ENCODE peak calls at places on chromosomes 6 and 20, in eight cellular contexts. Y is Peyer's patch; L is IMR-90; S is CD4-positive, alpha-beta T cell; M is AG04450; U is CD4-positive, alpha-beta memory T cell; K is cardiac muscle cell; V is mammary epithelial cell. Z is an unnamed sample. For H3K9me3, the result is how much of the 10 kb centered on the place peaks cover.

GRCh38 chr6:85436939-85437495 is 12.9 kb upstream of the NT5E start:
- DNase-seq in L (no peak), K (no peak), S (no peak), U (no peak), M (no peak), Y (no peak), V (no peak), Z (no peak)

GRCh38 chr6:111972714-111973678 is 80.9 kb upstream of the CCN6 start:
- DNase-seq in M (peak), K (no peak), L (peak), Y (peak), V (peak), U (peak), S (peak), Z (no peak)

GRCh38 chr6:57162516-57162915 is 9.6 kb upstream of the BAG2 start:
- DNase-seq in U (no peak), L (peak), M (no peak), K (no peak), V (no peak), S (no peak), Y (no peak), Z (no peak)

GRCh38 chr20:3275966-3276365 is 37.0 kb upstream of the SLC4A11 start:
- DNase-seq in M (no peak), L (no peak), S (no peak), V (no peak), K (no peak), Y (no peak), U (no peak), Z (no peak)

GRCh38 chr6:34172961-34173775 is 27.3 kb upstream of the GRM4 start:
- DNase-seq in U (no peak), Y (peak), V (peak), M (no peak), L (no peak), K (no peak), S (no peak), Z (no peak)

GRCh38 chr6:139981810-139982550 is 607.5 kb upstream of the CITED2 start:
- DNase-seq in M (no peak), L (peak), U (no peak), Y (no peak), V (no peak), K (peak), S (no peak), Z (no peak)

GRCh38 chr6:157054531-157054979 is 268.8 kb downstream of the TMEM242 start:
- DNase-seq in Y (no peak), K (no peak), V (no peak), U (peak), M (no peak), S (no peak), L (no peak), Z (no peak)

GRCh38 chr6:133187657-133188453 is 53.3 kb upstream of the EYA4 start:
- DNase-seq in U (no peak), V (no peak), M (no peak), K (no peak), L (peak), S (no peak), Y (no peak), Z (no peak)

GRCh38 chr6:129753422-129753821 is 43.4 kb upstream of the ARHGAP18 start:
- DNase-seq in S (no peak), Y (no peak), M (no peak), U (no peak), V (no peak), K (no peak), L (peak), Z (no peak)

GRCh38 chr6:149392535-149392934 is 7.5 kb upstream of the SUMO4 start:
- DNase-seq in U (no peak), V (no peak), M (no peak), L (no peak), Y (no peak), K (no peak), S (no peak), Z (no peak)

GRCh38 chr20:35395728-35396127 is 16.0 kb downstream of the UQCC1 start:
- DNase-seq in U (no peak), L (peak), M (no peak), Y (no peak), S (no peak), K (no peak), V (no peak), Z (no peak)

GRCh38 chr6:43268348-43268685 is 25.0 kb downstream of the TTBK1 start:
- DNase-seq in V (no peak), M (no peak), K (no peak), Y (no peak), S (no peak), L (no peak), U (no peak), Z (no peak)

DNA sequence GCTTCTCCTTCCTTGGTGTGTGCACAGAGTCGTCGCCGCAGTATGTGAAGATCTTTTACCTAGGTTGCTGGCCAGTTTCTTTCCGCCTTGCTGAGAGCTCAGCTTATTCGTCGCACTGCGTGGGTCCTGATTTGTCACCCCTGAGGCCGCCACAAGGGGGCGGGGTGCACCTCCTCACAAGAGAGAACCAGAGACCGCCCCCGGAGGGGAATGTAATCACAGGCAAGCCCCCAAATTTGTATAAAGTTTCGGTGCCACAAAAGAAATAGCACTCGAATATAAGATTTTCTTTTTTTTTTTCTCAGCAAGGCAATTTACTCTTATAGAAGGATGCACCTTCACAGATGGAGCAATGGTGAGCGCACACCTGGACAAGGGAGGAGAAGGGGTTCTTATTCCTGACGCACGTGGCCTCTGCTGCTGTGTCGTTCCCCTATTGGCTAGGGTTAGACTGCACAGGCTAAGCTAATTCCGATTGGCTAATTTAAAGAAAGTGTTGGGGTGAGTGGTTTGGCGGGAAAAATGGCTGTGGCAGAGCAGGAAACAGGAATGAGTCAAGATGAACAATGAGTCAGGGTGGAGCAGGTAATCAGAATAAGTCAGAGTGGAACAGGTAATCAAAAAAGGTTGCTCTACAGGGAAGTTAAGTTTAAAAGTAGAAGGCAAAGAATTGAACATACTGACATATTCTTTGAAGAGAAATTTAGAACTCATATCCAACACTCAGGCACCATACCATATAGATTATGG is 19.5 kb downstream of the NCOA3 start:
- DNase-seq in S (no peak), U (no peak), K (no peak), M (no peak), V (peak), Y (no peak), L (no peak), Z (no peak)
- H3K9me3 ChIP-seq in S (under half), U (under half), K (under half), M (under half), V (under half), Y (under half), L (under half), Z (under half)

GRCh38 chr6:87293526-87293925 is 28.9 kb upstream of the SMIM8 start:
- DNase-seq in K (no peak), Y (no peak), L (no peak), S (no peak), M (no peak), V (peak), U (no peak), Z (no peak)

GRCh38 chr6:87291879-87292278 is 30.5 kb upstream of the SMIM8 start:
- DNase-seq in L (no peak), S (no peak), V (no peak), Y (no peak), M (no peak), K (no peak), U (no peak), Z (no peak)

GRCh38 chr6:87287251-87287650 is 35.1 kb upstream of the SMIM8 start:
- DNase-seq in K (no peak), M (no peak), S (no peak), Y (no peak), L (peak), U (no peak), V (peak), Z (no peak)

GRCh38 chr6:87289571-87289970 is 32.8 kb upstream of the SMIM8 start:
- DNase-seq in K (no peak), S (no peak), L (no peak), M (no peak), Y (no peak), U (no peak), V (no peak), Z (no peak)
- H3K9me3 ChIP-seq in K (under half), S (under half), L (under half), M (under half), Y (under half), U (under half), V (under half), Z (under half)

DNA sequence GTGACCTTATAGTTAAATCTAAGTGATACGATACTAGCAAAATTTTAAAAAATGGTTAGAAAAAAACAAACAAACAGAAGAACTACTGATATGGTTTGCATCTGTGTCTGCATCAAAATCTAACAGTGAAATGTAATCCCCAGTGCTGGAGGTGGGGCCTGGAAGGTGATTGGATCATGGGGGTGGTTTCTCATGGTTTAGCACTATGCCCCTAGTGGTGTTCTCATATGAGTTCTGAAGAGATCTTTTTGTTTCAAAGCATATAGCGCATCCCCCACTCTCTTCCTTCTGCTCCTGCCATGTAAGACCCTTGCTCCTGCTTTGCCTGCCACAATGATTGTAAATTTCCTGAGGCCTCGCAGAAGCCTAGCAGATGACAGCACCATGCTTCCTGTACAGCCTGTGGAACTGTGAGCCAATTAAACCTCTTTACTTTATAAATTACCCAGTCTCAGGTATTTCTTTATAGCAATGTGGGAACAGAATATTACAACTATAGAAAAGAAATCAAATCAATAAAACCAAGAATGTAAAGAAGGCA is 5.4 kb downstream of the FBXL4 start:
- DNase-seq in V (no peak), U (no peak), M (no peak), L (no peak), K (no peak), S (no peak), Y (no peak), Z (no peak)
- H3K9me3 ChIP-seq in V (under half), U (under half), M (under half), L (under half), K (under half), S (under half), Y (under half), Z (under half)

DNA sequence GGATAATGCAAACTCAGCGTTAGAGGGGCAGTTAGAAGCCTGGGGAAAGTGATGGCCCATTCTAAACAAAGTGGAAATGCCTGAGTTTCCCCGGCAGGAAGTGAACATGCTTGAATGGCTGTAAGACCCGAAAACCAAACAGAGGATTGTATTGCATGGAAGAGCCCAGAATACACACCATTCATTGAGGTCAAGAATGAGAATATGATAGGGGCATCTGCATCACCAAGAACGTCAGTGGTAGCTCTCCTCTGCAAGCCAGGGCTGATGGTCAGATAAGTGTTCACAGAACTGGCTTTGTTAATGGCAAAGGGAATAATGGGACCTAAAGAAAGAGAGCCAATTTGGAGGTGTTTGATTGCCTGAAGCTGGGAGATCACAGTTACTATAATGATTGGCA is 663.4 kb downstream of the KHDRBS2 start:
- DNase-seq in U (no peak), L (no peak), V (no peak), Y (no peak), S (no peak), K (no peak), M (no peak), Z (no peak)
- H3K9me3 ChIP-seq in U (under half), L (under half), V (under half), Y (under half), S (under half), K (under half), M (under half), Z (under half)

DNA sequence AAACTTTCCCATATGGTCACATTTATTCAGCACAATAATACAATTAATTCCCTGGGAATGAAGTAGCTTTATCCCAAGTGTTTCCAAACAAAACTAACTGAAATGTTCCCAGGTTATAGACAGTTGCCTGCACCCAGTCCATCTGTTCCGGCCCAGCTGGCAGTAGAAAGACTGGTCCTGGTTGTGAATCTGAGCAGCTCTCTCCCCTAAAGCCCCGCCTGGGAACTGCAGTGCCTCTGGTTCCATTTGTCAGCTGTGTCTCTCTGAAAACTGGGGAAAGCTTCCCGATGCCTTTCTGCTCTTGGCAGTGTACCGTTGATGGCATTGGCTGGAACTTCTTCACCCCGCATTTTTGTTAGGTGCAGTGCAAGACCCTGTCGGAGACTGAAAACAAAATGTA is 8.7 kb downstream of the MTHFD1L start:
- DNase-seq in M (no peak), Y (no peak), S (no peak), U (no peak), V (no peak), L (no peak), K (no peak), Z (no peak)
- H3K9me3 ChIP-seq in M (under half), Y (under half), S (under half), U (under half), V (under half), L (under half), K (under half), Z (under half)

DNA sequence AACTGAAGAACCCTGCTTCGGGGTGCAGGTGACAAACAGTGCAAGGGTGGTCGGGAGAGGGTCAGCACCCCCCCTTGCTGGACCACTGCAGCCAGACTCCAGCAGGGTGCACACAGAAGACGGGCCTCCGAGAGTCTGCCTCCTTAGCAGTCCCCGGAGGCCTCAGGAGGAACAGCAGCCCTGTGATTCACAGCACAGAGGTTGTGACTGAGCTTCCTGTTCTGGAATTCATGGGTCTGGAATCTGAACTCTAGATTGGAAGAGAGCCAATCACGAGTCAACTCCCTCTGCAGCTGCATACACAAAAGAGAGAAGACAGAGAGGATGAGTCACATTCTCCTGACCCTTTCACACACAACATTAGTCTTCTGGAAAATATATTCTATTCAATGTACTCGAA is 249.0 kb upstream of the OPRM1 start:
- DNase-seq in V (peak), Y (peak), U (no peak), L (peak), M (peak), S (no peak), K (no peak), Z (no peak)
- H3K9me3 ChIP-seq in V (under half), Y (under half), U (under half), L (under half), M (under half), S (under half), K (under half), Z (under half)

DNA sequence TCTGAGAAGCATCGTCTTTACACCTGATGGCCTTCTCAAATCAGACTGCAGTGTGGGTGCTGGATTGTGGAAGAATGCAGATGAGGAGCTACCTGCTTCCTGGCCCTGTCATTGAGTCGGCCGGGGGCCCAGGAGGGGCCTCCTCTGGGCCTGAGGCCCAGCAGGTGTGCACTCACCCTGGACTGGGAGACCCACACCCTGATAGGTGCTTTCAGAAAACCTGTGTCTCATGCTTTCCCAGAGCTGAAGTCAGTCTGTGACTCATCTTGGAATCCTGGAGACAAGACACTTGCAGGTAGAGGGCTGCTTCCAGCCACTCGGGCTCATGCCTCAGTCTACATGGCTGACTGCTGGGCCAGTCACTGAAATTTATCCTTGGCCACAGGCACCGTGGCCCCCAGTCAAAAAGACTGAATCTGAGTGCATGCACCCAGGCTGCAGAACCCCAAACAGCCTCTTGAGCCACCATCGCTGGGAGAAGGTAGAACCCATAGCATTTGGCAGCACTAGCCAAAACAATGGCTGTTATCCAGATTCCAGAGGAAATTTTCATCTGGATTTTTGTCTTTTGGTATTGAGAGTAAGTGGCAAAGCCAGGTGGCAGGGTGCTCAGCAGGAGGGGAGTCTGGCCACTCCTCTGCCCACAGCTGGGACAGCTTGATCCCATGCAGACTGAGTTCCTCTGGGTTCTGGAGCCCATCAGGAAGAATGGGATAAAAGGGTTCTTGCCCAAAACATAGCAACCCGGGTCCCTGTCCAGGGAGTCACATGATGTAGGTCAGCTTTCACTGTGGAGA is 182.0 kb upstream of the CST7 start:
- DNase-seq in Y (no peak), M (no peak), K (no peak), S (no peak), V (peak), L (no peak), U (no peak), Z (no peak)
- H3K9me3 ChIP-seq in Y (under half), M (under half), K (under half), S (under half), V (under half), L (under half), U (under half), Z (under half)

DNA sequence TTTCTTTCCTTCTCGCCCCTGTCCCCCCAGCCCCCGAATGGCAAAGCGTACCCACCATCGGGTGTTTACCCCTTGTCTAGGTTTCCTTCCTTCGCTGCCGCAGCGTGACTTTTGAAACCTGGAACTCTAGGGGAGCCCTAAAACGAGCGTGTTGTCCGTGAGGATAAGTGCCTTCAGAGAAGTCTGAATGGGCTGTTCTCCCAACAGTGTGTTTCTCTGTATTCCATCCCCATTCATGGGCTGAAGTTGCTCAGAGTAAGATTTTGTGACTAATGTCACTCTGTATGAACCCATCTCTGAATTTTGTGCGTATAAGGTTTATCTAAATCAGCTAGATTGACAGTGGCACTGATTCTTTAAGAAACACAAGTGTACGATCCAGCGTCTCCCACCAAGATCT is 949 bp downstream of the MACROD2 start:
- DNase-seq in M (no peak), U (no peak), S (no peak), Y (no peak), L (no peak), V (no peak), K (no peak), Z (no peak)
- H3K9me3 ChIP-seq in M (under half), U (under half), S (under half), Y (under half), L (under half), V (under half), K (under half), Z (under half)

GRCh38 chr6:144468709-144469108 is 183.6 kb downstream of the UTRN start:
- DNase-seq in M (no peak), S (no peak), K (no peak), V (no peak), U (no peak), Y (no peak), L (no peak), Z (no peak)
- H3K9me3 ChIP-seq in M (under half), S (under half), K (under half), V (under half), U (under half), Y (under half), L (under half), Z (under half)

GRCh38 chr6:164520916-164521315 is 788.5 kb downstream of the C6orf118 start:
- DNase-seq in V (no peak), L (no peak), K (no peak), U (no peak), Y (no peak), M (no peak), S (no peak), Z (no peak)
- H3K9me3 ChIP-seq in V (under half), L (under half), K (under half), U (under half), Y (under half), M (under half), S (under half), Z (under half)